ENCODE peak calls at places on chromosomes 4 and X, in four cellular contexts. R is RWPE2, B is GM23248, O is hepatocyte. M is an unnamed sample.

GRCh38 chr4:130028552-130028951 is 932.6 kb downstream of the C4orf33 start:
- DNase-seq in R (no peak), B (no peak), O (no peak), M (no peak)

GRCh38 chrX:72101597-72102037 is 30.1 kb downstream of the RTL5 start:
- DNase-seq in R (no peak), B (no peak), O (no peak), M (no peak)

GRCh38 chr4:61200991-61201526 is 933 bp downstream of the ADGRL3 start:
- DNase-seq in R (no peak), B (peak), O (peak), M (peak)

GRCh38 chrX:85004255-85004654 is 578 bp downstream of the APOOL start:
- DNase-seq in R (no peak), B (peak), O (no peak), M (no peak)

GRCh38 chr4:113584407-113585150 is 177.0 kb downstream of the CAMK2D start:
- DNase-seq in R (no peak), B (peak), O (peak), M (no peak)

GRCh38 chr4:163263601-163264000 is 68.8 kb downstream of the NPY1R start:
- DNase-seq in R (no peak), B (no peak), O (no peak), M (no peak)

GRCh38 chr4:142579483-142579882 is 266.6 kb downstream of the INPP4B start:
- DNase-seq in R (no peak), B (peak), O (no peak), M (no peak)

GRCh38 chrX:17689971-17690409 is 47.3 kb upstream of the SCML1 start:
- DNase-seq in R (no peak), B (peak), O (peak), M (peak)

GRCh38 chrX:118574666-118575065 is 79.1 kb downstream of the DOCK11 start:
- DNase-seq in R (no peak), B (no peak), O (peak), M (no peak)

GRCh38 chrX:136496359-136496767 is 1.0 kb upstream of the HTATSF1 start:
- DNase-seq in R (no peak), B (no peak), O (no peak), M (no peak)

GRCh38 chr4:42653606-42654560 is 3.0 kb downstream of the ATP8A1 start:
- DNase-seq in R (no peak), B (no peak), O (no peak), M (no peak)

GRCh38 chrX:15737957-15738685 is at the start of gene CA5B:
- DNase-seq in R (peak), B (peak), O (peak), M (peak)

GRCh38 chr4:158999166-158999682 is 103.7 kb upstream of the RAPGEF2 start:
- DNase-seq in R (no peak), B (no peak), O (no peak), M (no peak)

GRCh38 chr4:82890602-82890912 is 396 bp downstream of the SEC31A start:
- DNase-seq in R (no peak), B (no peak), O (no peak), M (no peak)

GRCh38 chrX:39693298-39693697 is 404.5 kb downstream of the BCOR start:
- DNase-seq in R (no peak), B (no peak), O (peak), M (no peak)

GRCh38 chr4:84298023-84298718 is 200.9 kb downstream of the NKX6-1 start:
- DNase-seq in R (no peak), B (no peak), O (no peak), M (no peak)

GRCh38 chrX:52352551-52352950 is 16.3 kb upstream of the XAGE2 start:
- DNase-seq in R (no peak), B (no peak), O (no peak), M (no peak)

GRCh38 chr4:128268970-128269369 is 18.6 kb downstream of the PGRMC2 start:
- DNase-seq in R (no peak), B (no peak), O (no peak), M (no peak)

GRCh38 chr4:8537041-8537461 is 43.1 kb upstream of the GPR78 start:
- DNase-seq in R (peak), B (peak), O (peak), M (no peak)

GRCh38 chrX:13893826-13894225 is 76.9 kb upstream of the GPM6B start:
- DNase-seq in R (no peak), B (no peak), O (no peak), M (no peak)

GRCh38 chr4:40264995-40265909 is 68.4 kb downstream of the RHOH start:
- DNase-seq in R (no peak), B (no peak), O (peak), M (no peak)

GRCh38 chr4:121462660-121463261 is 81.9 kb upstream of the QRFPR start:
- DNase-seq in R (no peak), B (peak), O (peak), M (peak)

GRCh38 chr4:100366213-100366612 is 151.6 kb downstream of the EMCN start:
- DNase-seq in R (no peak), B (no peak), O (no peak), M (no peak)

M was measured in GM13976.